ENCODE peak calls at places on chromosomes 11 and 22, in five cellular contexts. One of them, this sample, is unnamed.

GRCh38 chr11:1930448-1930802 is 10.9 kb downstream of the TNNT3 start:
- DNase-seq in T-cell: no peak
- DNase-seq in MCF 10A: no peak
- DNase-seq in AG08396: no peak
- DNase-seq in GM03348: no peak
- DNase-seq in this sample: no peak

GRCh38 chr11:17645190-17645970 is 74.0 kb upstream of the MYOD1 start:
- DNase-seq in T-cell: no peak
- DNase-seq in MCF 10A: no peak
- DNase-seq in AG08396: no peak
- DNase-seq in GM03348: peak; percentile 2
- DNase-seq in this sample: no peak

GRCh38 chr11:134429104-134429503 is 17.1 kb upstream of the B3GAT1 start:
- DNase-seq in T-cell: no peak
- DNase-seq in MCF 10A: no peak
- DNase-seq in AG08396: no peak
- DNase-seq in GM03348: no peak
- DNase-seq in this sample: no peak

GRCh38 chr11:68808787-68809186 is 32.9 kb downstream of the CPT1A start:
- DNase-seq in T-cell: no peak
- DNase-seq in MCF 10A: no peak
- DNase-seq in AG08396: no peak
- DNase-seq in GM03348: no peak
- DNase-seq in this sample: no peak

GRCh38 chr11:12066799-12067508 is 43.4 kb upstream of the MICAL2 start:
- DNase-seq in T-cell: no peak
- DNase-seq in MCF 10A: peak; percentile 82
- DNase-seq in AG08396: no peak
- DNase-seq in GM03348: peak; percentile 49
- DNase-seq in this sample: no peak

GRCh38 chr22:42173183-42173926 is 42.7 kb upstream of the CYP2D6 start:
- DNase-seq in T-cell: no peak
- DNase-seq in MCF 10A: no peak
- DNase-seq in AG08396: no peak
- DNase-seq in GM03348: no peak
- DNase-seq in this sample: no peak

GRCh38 chr22:30390974-30391691 is 3.9 kb upstream of the RNF215 start:
- DNase-seq in T-cell: peak; percentile 77
- DNase-seq in MCF 10A: peak; percentile 85
- DNase-seq in AG08396: peak; percentile 81
- DNase-seq in GM03348: peak; percentile 72
- DNase-seq in this sample: peak; percentile 26

GRCh38 chr11:101797335-101797734 is 117.5 kb upstream of the CEP126 start:
- DNase-seq in T-cell: no peak
- DNase-seq in MCF 10A: peak; percentile 8
- DNase-seq in AG08396: no peak
- DNase-seq in GM03348: peak; percentile 11
- DNase-seq in this sample: no peak